ENCODE peak calls at places on chromosomes 4 and X, in eight cellular contexts. J is stimulated activated naive B cell treated with anti-CD40 and anti-IgM and Interleukin-4, amounts not matched to agents 10 μg/mL and 1 μg/mL and 100 μg/mL, for 72 hours; H is activated CD4-positive, alpha-beta T cell treated with anti-CD3 and anti-CD28 coated beads, Interleukin-2, amount 10 ng/mL, durations not matched to agents 7 days and 5 days; Z is AG09309; F is amygdala; Q is sciatic nerve; L is iPS-NIHi11; P is activated gamma-delta T cell. C is an unnamed sample.

GRCh38 chrX:57453901-57454300 is 137.9 kb upstream of the ZXDB start:
- DNase-seq in J (peak), P (no peak), F (no peak), H (peak), Q (no peak), Z (no peak), L (peak), C (peak)

GRCh38 chr4:167622481-167623240 is 388.4 kb upstream of the SPOCK3 start:
- DNase-seq in Z (no peak), Q (no peak), H (peak), P (no peak), J (peak), L (peak), F (peak), C (peak)

GRCh38 chrX:1734806-1735205 is 119.9 kb downstream of the ASMT start:
- DNase-seq in Z (no peak), F (no peak), J (no peak), L (no peak), Q (no peak), H (no peak), P (no peak), C (no peak)

GRCh38 chr4:153255233-153255632 is 51.0 kb downstream of the TRIM2 start:
- DNase-seq in H (no peak), J (no peak), Z (no peak), F (no peak), Q (no peak), P (no peak), L (no peak), C (no peak)

GRCh38 chr4:185966997-185967775 is 101.8 kb upstream of the TLR3 start:
- DNase-seq in Z (no peak), L (no peak), Q (no peak), F (no peak), J (no peak), H (no peak), P (no peak), C (no peak)

GRCh38 chrX:149950681-149951080 is 12.4 kb upstream of the EOLA2 start:
- DNase-seq in P (no peak), Q (no peak), F (no peak), Z (peak), J (no peak), H (peak), L (peak), C (no peak)

GRCh38 chrX:135170877-135171519 is at the start of gene CT55:
- DNase-seq in L (peak), Z (no peak), H (no peak), Q (no peak), J (no peak), P (no peak), F (no peak), C (no peak)

GRCh38 chr4:156829194-156829593 is 142.4 kb downstream of the PDGFC start:
- DNase-seq in L (no peak), H (no peak), P (no peak), F (no peak), Q (no peak), Z (peak), J (no peak), C (no peak)

GRCh38 chr4:44704673-44705072 is 21.7 kb downstream of the GNPDA2 start:
- DNase-seq in H (no peak), Z (no peak), Q (no peak), F (no peak), J (no peak), L (no peak), P (no peak), C (no peak)

GRCh38 chr4:182486895-182487294 is 243.7 kb downstream of the TENM3 start:
- DNase-seq in H (no peak), L (no peak), Q (no peak), J (no peak), P (no peak), Z (no peak), F (no peak), C (no peak)

GRCh38 chr4:3689576-3690551 is 76.3 kb upstream of the ADRA2C start:
- DNase-seq in P (no peak), L (no peak), H (no peak), F (no peak), J (no peak), Z (no peak), Q (no peak), C (no peak)

GRCh38 chr4:13920901-13921300 is 293.4 kb upstream of the BOD1L1 start:
- DNase-seq in L (peak), Q (no peak), P (no peak), J (no peak), H (no peak), F (no peak), Z (peak), C (peak)

GRCh38 chrX:53284684-53285447 is 3.5 kb upstream of the IQSEC2 start:
- DNase-seq in Q (peak), P (no peak), Z (no peak), F (no peak), H (peak), L (peak), J (peak), C (peak)

GRCh38 chr4:94431388-94431787 is 20.4 kb upstream of the PDLIM5 start:
- DNase-seq in L (no peak), Q (no peak), H (no peak), Z (no peak), J (no peak), F (no peak), P (no peak), C (no peak)

GRCh38 chrX:19156223-19156622 is 34.0 kb upstream of the ADGRG2 start:
- DNase-seq in F (no peak), Q (no peak), P (no peak), H (no peak), L (peak), Z (no peak), J (no peak), C (no peak)

GRCh38 chr4:19924761-19925160 is 326.9 kb upstream of the SLIT2 start:
- DNase-seq in F (no peak), P (no peak), L (no peak), H (no peak), Q (no peak), J (no peak), Z (no peak), C (no peak)

GRCh38 chrX:39736219-39737211 is 361.2 kb downstream of the BCOR start:
- DNase-seq in Z (peak), J (no peak), L (no peak), H (no peak), F (no peak), Q (peak), P (no peak), C (no peak)

GRCh38 chr4:183596056-183596757 is 62.8 kb downstream of the RWDD4 start:
- DNase-seq in H (no peak), J (no peak), F (no peak), Z (no peak), Q (no peak), L (no peak), P (no peak), C (no peak)

GRCh38 chr4:153555730-153556440 is 89.7 kb downstream of the TMEM131L start:
- DNase-seq in F (no peak), Z (no peak), Q (peak), P (no peak), J (no peak), L (peak), H (no peak), C (no peak)

GRCh38 chr4:166391501-166391900 is 518.5 kb downstream of the TLL1 start:
- DNase-seq in Q (no peak), Z (no peak), P (no peak), F (no peak), H (no peak), J (no peak), L (no peak), C (no peak)